ENCODE peak calls at places on chromosomes 11 and 22, in ten cellular contexts. B, K, O, A, Z, C, I, T, M and V are unnamed samples. For H3K36me3, the result is how much of the 10 kb centered on the place peaks cover.

GRCh38 chr11:117366875-117367274 is 39.2 kb downstream of the CEP164 start:
- DNase-seq in B (no peak), I (no peak), T (no peak), A (no peak), Z (no peak), C (no peak), M (no peak), K (no peak), O (no peak), V (no peak)

GRCh38 chr22:29253561-29254282 is 14.1 kb downstream of the RHBDD3 start:
- DNase-seq in A (peak), K (no peak), B (no peak), T (no peak), C (no peak), Z (no peak), O (no peak), M (no peak), I (no peak), V (no peak)

GRCh38 chr22:33328789-33329296 is 270.7 kb upstream of the SYN3 start:
- DNase-seq in A (no peak), B (no peak), T (peak), I (no peak), K (no peak), C (no peak), O (no peak), M (no peak), Z (no peak), V (peak)

GRCh38 chr11:99632969-99633368 is 612.2 kb downstream of the CNTN5 start:
- DNase-seq in B (no peak), K (no peak), T (no peak), M (no peak), A (no peak), I (no peak), Z (no peak), C (no peak), O (no peak), V (no peak)

GRCh38 chr22:23180893-23181762 is 819 bp downstream of the BCR start:
- DNase-seq in A (no peak), M (no peak), I (peak), C (peak), O (no peak), Z (peak), T (no peak), B (peak), K (no peak), V (no peak)

GRCh38 chr11:115963170-115963569 is 459.0 kb upstream of the CADM1 start:
- DNase-seq in B (no peak), Z (no peak), K (no peak), M (no peak), C (no peak), A (no peak), O (no peak), I (no peak), T (no peak), V (no peak)

GRCh38 chr11:78069465-78069864 is 5.8 kb downstream of the THRSP start:
- DNase-seq in M (no peak), Z (no peak), A (no peak), T (no peak), K (no peak), O (no peak), B (no peak), I (no peak), C (no peak), V (no peak)

GRCh38 chr11:115324569-115325432 is 179.4 kb downstream of the CADM1 start:
- DNase-seq in O (no peak), I (no peak), T (peak), M (peak), A (no peak), K (no peak), Z (peak), C (peak), B (peak), V (no peak)

GRCh38 chr11:133738624-133739023 is 106.7 kb downstream of the SPATA19 start:
- DNase-seq in A (no peak), T (no peak), Z (no peak), B (no peak), K (no peak), O (no peak), C (no peak), M (no peak), I (no peak), V (no peak)

GRCh38 chr11:42967653-42968052 is 344.1 kb upstream of the API5 start:
- DNase-seq in T (no peak), A (no peak), O (no peak), C (no peak), I (no peak), Z (no peak), M (no peak), K (no peak), B (no peak), V (no peak)

GRCh38 chr11:102269927-102270326 is 47.4 kb upstream of the BIRC3 start:
- DNase-seq in Z (no peak), O (no peak), A (no peak), K (no peak), B (peak), M (no peak), T (no peak), I (no peak), C (no peak), V (peak)

GRCh38 chr11:36399236-36399635 is 103.1 kb downstream of the PRR5L start:
- DNase-seq in I (no peak), T (no peak), O (no peak), Z (no peak), M (no peak), C (no peak), K (no peak), A (no peak), B (no peak), V (no peak)

GRCh38 chr22:47107431-47107830 is 345.0 kb downstream of the TBC1D22A start:
- DNase-seq in K (peak), O (no peak), Z (no peak), B (peak), A (no peak), T (no peak), I (no peak), M (no peak), C (no peak), V (no peak)

GRCh38 chr11:459511-460220 is 9.6 kb downstream of the PTDSS2 start:
- DNase-seq in K (no peak), C (no peak), M (no peak), B (no peak), T (no peak), I (peak), A (no peak), O (no peak), Z (no peak), V (no peak)
- H3K36me3 ChIP-seq in K (under half), C (under half), M (under half), B (under half), T (under half), I (under half), A (under half), O (under half), Z (under half), V (under half)

GRCh38 chr11:61007971-61008896 is 36.8 kb downstream of the CD6 start:
- DNase-seq in B (no peak), A (no peak), C (no peak), O (no peak), I (no peak), K (no peak), Z (no peak), M (peak), T (peak), V (no peak)

GRCh38 chr11:61009392-61010275 is 38.2 kb downstream of the CD6 start:
- DNase-seq in B (no peak), K (no peak), M (no peak), Z (no peak), T (no peak), C (no peak), O (no peak), I (no peak), A (no peak), V (no peak)

GRCh38 chr11:61008971-61009370 is 37.5 kb downstream of the CD6 start:
- DNase-seq in C (no peak), K (no peak), A (no peak), B (no peak), M (no peak), T (no peak), I (no peak), Z (no peak), O (no peak), V (no peak)

GRCh38 chr11:61004841-61005240 is 33.4 kb downstream of the CD6 start:
- DNase-seq in K (no peak), O (no peak), B (no peak), M (no peak), I (no peak), Z (no peak), C (peak), A (no peak), T (no peak), V (no peak)

DNA sequence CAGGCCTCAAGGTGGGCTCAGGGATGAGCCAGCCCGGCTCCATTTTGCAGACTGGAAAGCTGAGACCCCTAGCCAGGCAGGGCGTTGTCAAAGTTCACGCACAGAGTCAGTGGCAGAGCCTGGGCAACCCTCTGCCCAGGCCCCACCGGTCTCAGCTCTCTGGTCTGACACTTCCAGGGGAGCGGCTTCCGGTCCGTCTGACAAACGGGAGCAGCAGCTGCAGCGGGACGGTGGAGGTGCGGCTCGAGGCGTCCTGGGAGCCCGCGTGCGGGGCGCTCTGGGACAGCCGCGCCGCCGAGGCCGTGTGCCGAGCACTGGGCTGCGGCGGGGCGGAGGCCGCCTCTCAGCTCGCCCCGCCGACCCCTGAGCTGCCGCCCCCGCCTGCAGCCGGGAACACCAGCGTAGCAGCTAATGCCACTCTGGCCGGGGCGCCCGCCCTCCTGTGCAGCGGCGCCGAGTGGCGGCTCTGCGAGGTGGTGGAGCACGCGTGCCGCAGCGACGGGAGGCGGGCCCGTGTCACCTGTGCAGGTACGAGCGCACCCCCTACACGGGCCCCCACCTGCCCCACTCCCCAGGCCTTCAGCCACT is 36.0 kb downstream of the CD6 start:
- DNase-seq in O (no peak), B (no peak), C (no peak), K (no peak), T (peak), A (peak), I (no peak), M (no peak), Z (no peak), V (no peak)
- H3K4me3 ChIP-seq in O (peak), B (peak), C (no peak), K (no peak), T (peak), A (peak), I (peak), M (peak), Z (no peak), V (no peak)

GRCh38 chr22:36136475-36136874 is 24.1 kb downstream of the APOL3 start:
- DNase-seq in A (no peak), O (no peak), I (no peak), Z (no peak), K (no peak), C (no peak), M (no peak), T (no peak), B (peak), V (peak)
- H3K36me3 ChIP-seq in A (under half), O (under half), I (under half), Z (under half), K (under half), C (under half), M (under half), T (under half), B (under half), V (under half)

DNA sequence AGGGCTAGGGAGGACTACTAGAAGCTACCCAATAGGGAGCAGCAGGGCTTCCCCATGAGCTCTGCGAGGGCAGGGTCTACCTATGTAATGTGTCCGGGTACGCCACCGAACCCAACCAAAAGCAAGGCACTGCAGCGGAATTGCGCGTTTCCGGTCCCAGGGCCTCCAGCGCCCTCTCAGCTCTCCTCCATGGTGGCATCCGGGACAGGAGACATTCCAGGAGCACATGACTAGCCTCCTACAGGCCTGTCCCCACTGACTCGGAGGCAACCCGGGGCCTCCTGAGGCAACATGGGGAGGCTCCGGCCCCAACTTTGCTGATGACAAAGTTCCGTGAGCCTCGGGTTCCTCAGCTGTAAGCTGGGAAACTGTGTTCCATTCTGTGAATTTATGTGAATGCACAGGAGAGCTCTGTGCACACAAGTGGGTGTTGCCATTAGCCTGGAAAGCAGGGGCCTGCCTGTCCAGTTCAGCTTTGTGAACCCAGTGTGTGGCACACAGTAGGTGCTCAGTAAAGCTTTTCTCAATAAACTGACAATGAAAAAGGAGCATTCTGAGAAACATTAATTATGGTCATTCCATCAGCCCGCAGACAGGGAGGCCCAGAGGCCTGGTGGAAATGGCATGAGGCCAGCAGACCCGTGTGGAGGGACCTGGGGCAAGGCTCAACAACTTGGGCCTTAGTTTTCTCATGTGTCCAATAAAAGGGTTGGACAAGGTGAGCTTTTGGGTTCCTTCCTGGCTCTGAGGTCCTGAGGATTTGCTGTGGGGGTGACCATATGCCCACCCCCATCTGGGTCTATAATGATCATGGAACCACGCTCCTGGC is 50.3 kb downstream of the CHRDL2 start:
- DNase-seq in A (peak), C (no peak), B (no peak), I (no peak), M (no peak), K (no peak), T (no peak), Z (no peak), O (peak), V (no peak)
- H3K4me3 ChIP-seq in A (no peak), C (no peak), B (no peak), I (no peak), M (no peak), K (no peak), T (no peak), Z (no peak), O (no peak), V (no peak)

GRCh38 chr22:26448941-26449340 is 19.9 kb downstream of the ASPHD2 start:
- DNase-seq in Z (no peak), B (no peak), A (no peak), I (no peak), K (no peak), T (no peak), O (no peak), M (no peak), C (no peak), V (no peak)

GRCh38 chr22:26452236-26453016 is 23.4 kb downstream of the ASPHD2 start:
- DNase-seq in B (no peak), A (no peak), T (no peak), Z (no peak), M (no peak), C (no peak), I (no peak), K (no peak), O (no peak), V (no peak)

GRCh38 chr22:26453812-26454500 is 24.9 kb downstream of the ASPHD2 start:
- DNase-seq in Z (no peak), K (no peak), M (no peak), T (no peak), A (no peak), B (no peak), O (no peak), I (no peak), C (no peak), V (no peak)

GRCh38 chr22:26450453-26451185 is 21.6 kb downstream of the ASPHD2 start:
- DNase-seq in Z (no peak), T (no peak), K (no peak), O (no peak), I (no peak), A (no peak), B (no peak), M (no peak), C (no peak), V (no peak)

DNA sequence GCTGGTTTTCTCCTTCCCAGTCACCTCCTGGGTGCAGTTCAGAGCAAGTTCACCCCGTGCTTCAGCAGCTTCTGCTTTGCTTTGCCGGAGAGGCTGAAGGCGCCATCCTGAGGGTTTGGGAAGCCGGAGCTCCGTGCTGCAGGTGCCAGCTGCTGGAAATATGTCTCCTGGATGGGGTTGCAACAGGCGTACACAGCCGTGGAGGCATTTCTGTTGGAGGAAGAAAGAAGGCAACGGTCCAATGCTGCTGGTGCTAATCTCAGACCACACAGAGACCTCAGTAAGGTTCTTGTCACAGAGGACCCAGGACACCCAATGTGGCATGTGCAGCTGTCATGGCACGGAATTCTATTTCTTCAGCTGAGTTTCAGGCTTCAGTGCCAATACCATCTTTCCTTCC is 24.1 kb downstream of the ASPHD2 start:
- DNase-seq in T (no peak), K (no peak), O (no peak), Z (no peak), C (no peak), M (no peak), B (no peak), A (no peak), I (no peak), V (no peak)
- H3K36me3 ChIP-seq in T (under half), K (under half), O (under half), Z (half or more), C (under half), M (under half), B (under half), A (half or more), I (half or more), V (under half)

GRCh38 chr11:46161201-46161600 is 39.9 kb upstream of the PHF21A start:
- DNase-seq in A (no peak), M (no peak), C (no peak), Z (no peak), I (no peak), K (no peak), B (no peak), O (no peak), T (no peak), V (no peak)

GRCh38 chr11:46162700-46163099 is 41.4 kb upstream of the PHF21A start:
- DNase-seq in Z (no peak), A (no peak), B (no peak), O (no peak), I (no peak), C (no peak), M (no peak), K (no peak), T (no peak), V (no peak)

GRCh38 chr11:46160100-46160499 is 38.8 kb upstream of the PHF21A start:
- DNase-seq in I (no peak), B (peak), M (no peak), O (no peak), Z (no peak), K (no peak), T (no peak), C (no peak), A (no peak), V (no peak)

DNA sequence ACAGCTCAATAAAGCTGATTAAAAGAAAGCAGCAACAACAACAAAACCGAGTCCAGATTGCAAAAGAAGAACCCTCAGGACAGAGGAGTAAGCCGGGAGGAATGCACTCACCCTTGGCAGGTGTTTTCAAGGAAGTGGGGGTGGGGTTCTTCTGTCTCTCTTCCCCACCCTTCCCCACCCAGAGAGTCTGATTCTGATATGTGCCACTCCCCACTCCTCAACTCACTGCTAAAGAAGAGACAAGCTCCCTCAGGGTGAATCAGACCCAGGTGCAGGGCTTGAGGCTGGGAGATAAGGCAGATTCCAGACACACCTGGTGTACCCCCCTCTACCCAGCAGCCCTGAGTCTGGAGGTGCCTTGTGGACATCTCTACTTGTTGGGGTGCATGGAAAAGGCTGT is 38.4 kb upstream of the PHF21A start:
- DNase-seq in I (no peak), K (no peak), C (no peak), T (peak), A (no peak), B (peak), O (no peak), M (no peak), Z (no peak), V (no peak)
- H3K4me3 ChIP-seq in I (no peak), K (no peak), C (no peak), T (no peak), A (no peak), B (no peak), O (no peak), M (no peak), Z (no peak), V (no peak)

DNA sequence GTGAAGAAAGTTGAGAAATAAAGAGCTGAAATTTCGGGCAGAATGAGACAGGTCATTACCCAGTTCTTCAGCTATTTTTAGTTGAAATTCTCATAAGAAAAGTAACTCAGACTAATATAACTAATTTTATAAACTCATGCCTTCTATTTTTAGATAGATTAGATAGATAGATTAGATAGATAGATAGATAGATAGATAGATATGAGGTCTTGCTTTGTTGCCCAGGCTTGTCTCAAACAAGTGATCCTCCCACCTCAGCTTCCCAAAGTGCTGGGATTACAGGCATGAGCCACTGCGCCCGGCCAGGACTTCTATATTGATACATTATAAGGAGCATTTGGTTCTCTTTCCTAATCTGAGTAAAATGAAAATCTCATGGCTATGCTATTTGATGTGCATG is 26.9 kb upstream of the OR8G1 start:
- DNase-seq in M (no peak), K (no peak), T (no peak), B (no peak), Z (no peak), A (no peak), I (no peak), O (no peak), C (no peak), V (no peak)
- H3K36me3 ChIP-seq in M (under half), K (under half), T (under half), B (under half), Z (under half), A (under half), I (under half), O (under half), C (under half), V (under half)